ENCODE peak calls at places on chromosomes 11 and 22, in ten cellular contexts. X is heart left ventricle, O is HCT116, Y is breast epithelium, K is Panc1, R is fibroblast of lung, N is transverse colon, S is colonic mucosa, U is ovary, F is cardiac muscle cell. W is an unnamed sample.

GRCh38 chr11:60515144-60515855 is at the start of gene MS4A13:
- DNase-seq in X (peak; percentile 49), O (no peak), Y (no peak), K (no peak), R (no peak), N (no peak), S (no peak), U (no peak), F (no peak), W (no peak)

GRCh38 chr22:24836282-24836681 is 30.3 kb downstream of the SGSM1 start:
- DNase-seq in X (no peak), O (no peak), Y (no peak), K (no peak), R (peak; percentile 3), N (no peak), S (no peak), U (no peak), F (no peak), W (no peak)

GRCh38 chr11:92087916-92088537 is 136.6 kb upstream of the FAT3 start:
- DNase-seq in X (no peak), O (no peak), Y (no peak), K (no peak), R (no peak), N (no peak), S (no peak), U (no peak), F (no peak), W (no peak)

GRCh38 chr11:132365650-132366049 is 995.2 kb downstream of the NTM start:
- DNase-seq in X (no peak), O (no peak), Y (no peak), K (no peak), R (no peak), N (no peak), S (no peak), U (no peak), F (no peak), W (no peak)

GRCh38 chr22:35726933-35727332 is 9.3 kb downstream of the APOL5 start:
- DNase-seq in X (no peak), O (no peak), Y (no peak), K (no peak), R (no peak), N (no peak), S (no peak), U (no peak), F (no peak), W (no peak)

GRCh38 chr11:413120-414081 is 1.4 kb downstream of the SIGIRR start:
- DNase-seq in X (no peak), O (no peak), Y (no peak), K (no peak), R (no peak), N (peak; percentile 9), S (no peak), U (no peak), F (no peak), W (no peak)

GRCh38 chr22:49958462-49958921 is 2.1 kb upstream of the PIM3 start:
- DNase-seq in X (no peak), O (no peak), Y (no peak), K (no peak), R (no peak), N (no peak), S (no peak), U (peak; percentile 27), F (no peak), W (no peak)

GRCh38 chr11:47314992-47315391 is 37.5 kb downstream of the MYBPC3 start:
- DNase-seq in X (no peak), O (no peak), Y (no peak), K (no peak), R (no peak), N (no peak), S (no peak), U (no peak), F (no peak), W (no peak)

GRCh38 chr11:125170406-125171031 is 6.0 kb downstream of the PKNOX2 start:
- DNase-seq in X (peak; percentile 77), O (no peak), Y (no peak), K (no peak), R (peak; percentile 97), N (no peak), S (no peak), U (peak; percentile 80), F (peak; percentile 58), W (no peak)

GRCh38 chr11:74268451-74268850 is 43.0 kb downstream of the P4HA3 start:
- DNase-seq in X (no peak), O (no peak), Y (no peak), K (no peak), R (no peak), N (no peak), S (no peak), U (no peak), F (no peak), W (no peak)

GRCh38 chr11:84719935-84720577 is 907.1 kb downstream of the DLG2 start:
- DNase-seq in X (peak; percentile 48), O (no peak), Y (no peak), K (no peak), R (no peak), N (peak; percentile 7), S (peak; percentile 17), U (no peak), F (peak; percentile 54), W (no peak)

GRCh38 chr11:119493712-119494111 is 70.7 kb upstream of the THY1 start:
- DNase-seq in X (no peak), O (no peak), Y (no peak), K (no peak), R (peak; percentile 26), N (peak; percentile 17), S (peak; percentile 30), U (no peak), F (peak; percentile 84), W (no peak)

GRCh38 chr11:36602143-36602542 is 4.1 kb upstream of the RAG2 start:
- DNase-seq in X (no peak), O (no peak), Y (no peak), K (no peak), R (no peak), N (no peak), S (no peak), U (no peak), F (no peak), W (no peak)

GRCh38 chr11:120660024-120660565 is 148.5 kb downstream of the GRIK4 start:
- DNase-seq in X (no peak), O (peak; percentile 46), Y (no peak), K (no peak), R (peak; percentile 14), N (peak; percentile 41), S (peak; percentile 23), U (peak; percentile 28), F (peak; percentile 62), W (no peak)

GRCh38 chr11:109304159-109304558 is 117.8 kb upstream of the C11orf87 start:
- DNase-seq in X (no peak), O (no peak), Y (no peak), K (no peak), R (no peak), N (no peak), S (no peak), U (no peak), F (no peak), W (no peak)

GRCh38 chr22:49768077-49768476 is 59.6 kb downstream of the BRD1 start:
- DNase-seq in X (peak; percentile 44), O (no peak), Y (peak; percentile 41), K (no peak), R (no peak), N (peak; percentile 3), S (no peak), U (peak; percentile 11), F (no peak), W (no peak)

GRCh38 chr22:47996446-47996857 is 1234.0 kb downstream of the TBC1D22A start:
- DNase-seq in X (no peak), O (no peak), Y (no peak), K (no peak), R (no peak), N (peak; percentile 68), S (no peak), U (no peak), F (no peak), W (no peak)

GRCh38 chr11:67372993-67373915 is at the start of gene CLCF1:
- DNase-seq in X (peak; percentile 88), O (no peak), Y (peak; percentile 68), K (no peak), R (peak; percentile 79), N (peak; percentile 83), S (peak; percentile 71), U (peak; percentile 82), F (peak; percentile 67), W (peak; percentile 57)

GRCh38 chr22:39431821-39432251 is 25.0 kb upstream of the MGAT3 start:
- DNase-seq in X (peak; percentile 79), O (no peak), Y (no peak), K (no peak), R (peak; percentile 24), N (no peak), S (no peak), U (no peak), F (no peak), W (no peak)

DNA sequence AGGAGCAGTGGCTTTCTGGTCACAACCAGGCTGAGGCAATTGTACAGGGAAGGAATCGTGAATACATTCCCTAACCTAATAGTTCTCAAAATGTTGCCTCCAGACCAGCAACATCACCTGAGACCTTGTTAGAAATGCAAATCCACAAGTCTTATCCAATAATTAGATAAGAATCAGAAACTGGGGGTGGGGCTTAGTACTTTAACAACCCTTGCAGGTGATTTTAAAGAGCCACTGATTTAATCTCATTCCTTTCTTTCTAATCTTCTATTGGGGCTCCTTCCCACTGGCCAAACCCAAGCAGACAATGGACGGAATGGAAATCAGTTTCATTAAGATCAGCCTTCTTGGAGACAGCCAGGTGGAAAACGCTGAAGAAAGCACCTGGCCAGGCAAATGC is 142.4 kb upstream of the DDI1 start:
- DNase-seq in X (no peak), O (no peak), Y (no peak), K (no peak), R (no peak), N (no peak), S (no peak), U (no peak), F (no peak), W (no peak)
- H3K27ac ChIP-seq in X (no peak overlapping the region), O (no peak overlapping the region), Y (no peak overlapping the region), K (no peak overlapping the region), R (no peak overlapping the region), N (no peak overlapping the region), S (no peak overlapping the region), U (no peak overlapping the region), F (no peak overlapping the region), W (no peak overlapping the region)

GRCh38 chr22:37661160-37661924 is 2.8 kb downstream of the PDXP start:
- DNase-seq in X (no peak), O (no peak), Y (no peak), K (no peak), R (peak; percentile 76), N (no peak), S (no peak), U (peak; percentile 42), F (peak; percentile 59), W (no peak)
- H3K4me3 ChIP-seq in X (no peak overlapping the region), O (no peak overlapping the region), Y (no peak overlapping the region), K (no peak overlapping the region), R (no peak overlapping the region), N (no peak overlapping the region), S (no peak overlapping the region), U (no peak overlapping the region), F (no peak overlapping the region), W (no peak overlapping the region)

GRCh38 chr11:18634140-18635032 is at the start of gene SPTY2D1:
- DNase-seq in X (peak; percentile 99), O (peak; percentile 99), Y (peak; percentile 99), K (peak; percentile 88), R (peak; percentile 100), N (peak; percentile 99), S (peak; percentile 99), U (peak; percentile 100), F (peak; percentile 100), W (peak; percentile 98)
- H3K27ac ChIP-seq in X (peak within 1 kb of the TSS; percentile 91), O (peak within 1 kb of the TSS; percentile 63), Y (peak within 1 kb of the TSS; percentile 98), K (peak within 1 kb of the TSS; percentile 93), R (peak within 1 kb of the TSS; percentile 94), N (peak within 1 kb of the TSS; percentile 93), S (peak within 1 kb of the TSS; percentile 92), U (peak within 1 kb of the TSS; percentile 89), F (peak within 1 kb of the TSS; percentile 97), W (peak within 1 kb of the TSS; percentile 98)

GRCh38 chr11:19961225-19961624 is 199.1 kb downstream of the DBX1 start:
- DNase-seq in X (no peak), O (no peak), Y (no peak), K (no peak), R (no peak), N (no peak), S (no peak), U (no peak), F (no peak), W (no peak)
- H3K4me3 ChIP-seq in X (no peak overlapping the region), O (no peak overlapping the region), Y (no peak overlapping the region), K (no peak overlapping the region), R (no peak overlapping the region), N (no peak overlapping the region), S (no peak overlapping the region), U (no peak overlapping the region), F (no peak overlapping the region), W (no peak overlapping the region)

W was measured in naive thymus-derived CD4-positive, alpha-beta T cell.